ENCODE peak calls at places on chromosomes 13 and 19, in eight cellular contexts. E is GM12878, U is AG04449, Y is GM10248, V is A549, A is hippocampal formation, Q is brain microvascular endothelial cell, B is endodermal cell. I is an unnamed sample.

GRCh38 chr13:92143766-92144165 is 745.3 kb downstream of the GPC5 start:
- DNase-seq in A (no peak), B (no peak), U (no peak), Y (no peak), Q (no peak), V (no peak), E (no peak), I (no peak)

GRCh38 chr13:94390881-94391280 is 88.6 kb downstream of the DCT start:
- DNase-seq in Q (no peak), V (no peak), U (no peak), E (no peak), Y (no peak), B (no peak), A (no peak), I (no peak)

GRCh38 chr19:39474139-39474620 is 6.5 kb upstream of the TIMM50 start:
- DNase-seq in V (peak; percentile 64), Y (peak; percentile 72), E (no peak), B (peak; percentile 96), A (no peak), U (no peak), Q (peak; percentile 18), I (peak; percentile 64)

GRCh38 chr19:29622191-29623070 is 16.3 kb downstream of the POP4 start:
- DNase-seq in A (no peak), B (peak; percentile 78), Q (no peak), E (no peak), Y (peak; percentile 63), V (no peak), U (no peak), I (no peak)

GRCh38 chr19:8441725-8442544 is 2.8 kb upstream of the HNRNPM start:
- DNase-seq in Y (no peak), V (no peak), E (no peak), A (no peak), B (peak; percentile 58), Q (no peak), U (no peak), I (no peak)

GRCh38 chr13:99442273-99442895 is 58.9 kb upstream of the TM9SF2 start:
- DNase-seq in V (peak; percentile 35), A (peak; percentile 32), E (no peak), U (no peak), Y (peak; percentile 55), Q (peak; percentile 39), B (peak; percentile 74), I (peak; percentile 44)

GRCh38 chr19:4198467-4199126 is 16.1 kb downstream of the ANKRD24 start:
- DNase-seq in A (no peak), V (no peak), Y (no peak), Q (no peak), B (no peak), U (no peak), E (no peak), I (no peak)

GRCh38 chr19:41588497-41589209 is 12.7 kb downstream of the CEACAM21 start:
- DNase-seq in U (no peak), A (no peak), Y (peak; percentile 45), B (peak; percentile 81), Q (peak; percentile 39), E (no peak), V (peak; percentile 44), I (peak; percentile 26)

GRCh38 chr13:111929036-111929616 is 137.8 kb upstream of the SOX1 start:
- DNase-seq in U (no peak), E (no peak), Y (no peak), V (no peak), A (no peak), Q (no peak), B (peak; percentile 43), I (no peak)

GRCh38 chr19:7450243-7451223 is 38.3 kb downstream of the PEX11G start:
- DNase-seq in A (no peak), Q (no peak), B (peak; percentile 61), Y (no peak), V (no peak), U (no peak), E (peak; percentile 49), I (no peak)

GRCh38 chr19:56477429-56478338 is 539 bp upstream of the ZNF667 start:
- DNase-seq in U (peak; percentile 57), A (peak; percentile 89), Q (peak; percentile 90), V (no peak), E (no peak), Y (no peak), B (peak; percentile 93), I (peak; percentile 62)

GRCh38 chr13:36912369-36912768 is 7.7 kb downstream of the SMAD9 start:
- DNase-seq in Y (no peak), B (no peak), E (no peak), A (no peak), Q (no peak), U (no peak), V (no peak), I (no peak)

I was measured in germinal center.